ENCODE peak calls at places on chromosome 22, in four cellular contexts. O is HepG2, I is A549, P is K562. X is an unnamed sample.

GRCh38 chr22:45051946-45052345 is 42.1 kb upstream of the PHF21B start:
- DNase-seq in I (no peak), P (no peak), O (no peak), X (no peak)

GRCh38 chr22:35437038-35437437 is 37.1 kb downstream of the MCM5 start:
- DNase-seq in P (peak), I (peak), O (no peak), X (no peak)

GRCh38 chr22:37063436-37064420 is 12.2 kb downstream of the KCTD17 start:
- DNase-seq in O (no peak), I (no peak), P (no peak), X (no peak)

GRCh38 chr22:36156515-36157419 is 3.8 kb downstream of the APOL3 start:
- DNase-seq in O (peak), P (peak), I (no peak), X (peak)

GRCh38 chr22:22877523-22878210 is 9.9 kb upstream of the IGLL5 start:
- DNase-seq in I (peak), O (peak), P (no peak), X (peak)

GRCh38 chr22:28440517-28441366 is 238.9 kb downstream of the TTC28 start:
- DNase-seq in I (no peak), O (no peak), P (no peak), X (no peak)

GRCh38 chr22:23218053-23218866 is 38.0 kb downstream of the BCR start:
- DNase-seq in I (no peak), P (peak), O (no peak), X (no peak)

GRCh38 chr22:27443315-27443714 is 358.2 kb downstream of the MN1 start:
- DNase-seq in P (no peak), O (no peak), I (no peak), X (no peak)

GRCh38 chr22:50620861-50621490 is 7.0 kb downstream of the ARSA start:
- DNase-seq in O (peak), I (no peak), P (no peak), X (no peak)

GRCh38 chr22:30267382-30268302 is 991 bp upstream of the OSM start:
- DNase-seq in I (no peak), P (no peak), O (no peak), X (no peak)

GRCh38 chr22:35892192-35892591 is 136.4 kb downstream of the RBFOX2 start:
- DNase-seq in I (no peak), O (no peak), P (no peak), X (no peak)

GRCh38 chr22:38247713-38248112 is 25.1 kb downstream of the TMEM184B start:
- DNase-seq in O (no peak), P (no peak), I (no peak), X (no peak)

GRCh38 chr22:38248280-38248679 is 24.5 kb downstream of the TMEM184B start:
- DNase-seq in I (no peak), P (no peak), O (no peak), X (no peak)

GRCh38 chr22:38244106-38244505 is 28.7 kb downstream of the TMEM184B start:
- DNase-seq in I (no peak), P (no peak), O (no peak), X (no peak)

GRCh38 chr22:38246692-38247091 is 26.1 kb downstream of the TMEM184B start:
- DNase-seq in O (no peak), P (no peak), I (no peak), X (no peak)

DNA sequence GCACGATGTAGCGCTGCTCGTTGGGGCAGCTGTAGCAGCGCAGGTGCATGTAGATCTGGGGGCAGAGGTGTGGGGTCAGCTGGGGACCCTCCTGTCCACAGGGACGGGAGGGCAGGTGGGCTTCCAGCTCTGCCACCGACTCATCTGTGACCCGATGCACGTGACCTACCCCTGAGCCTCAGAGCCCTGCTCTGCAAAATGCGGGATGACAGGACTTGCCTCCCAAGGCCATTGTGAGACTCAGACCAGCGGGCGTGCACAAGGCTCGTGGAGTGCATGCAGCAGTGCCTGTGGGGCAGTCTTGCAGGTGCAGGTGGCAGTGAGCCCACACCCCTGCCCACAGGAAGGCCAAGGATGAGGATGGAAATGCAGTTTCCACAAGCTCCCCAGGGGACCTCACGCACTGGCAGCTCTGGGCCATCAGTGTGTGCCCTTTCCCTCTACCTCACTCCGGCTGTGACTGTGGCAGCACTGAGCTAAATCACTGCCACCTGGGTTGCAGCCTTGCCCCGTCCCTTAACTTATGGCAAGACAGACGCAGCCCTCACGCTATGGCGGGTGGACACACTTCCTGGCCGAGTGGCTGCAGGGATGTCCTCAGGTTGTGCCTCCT is 26.7 kb downstream of the TMEM184B start:
- DNase-seq in I (no peak), P (no peak), O (no peak), X (no peak)
- TF ChIP-seq HMGXB4 in I (no peak), P (no peak), O (no peak), X (no peak)

GRCh38 chr22:20000246-20001081 is 16.2 kb downstream of the ARVCF start:
- DNase-seq in O (peak), I (no peak), P (no peak), X (no peak)

GRCh38 chr22:20001082-20001638 is 15.5 kb downstream of the ARVCF start:
- DNase-seq in I (no peak), P (no peak), O (no peak), X (no peak)

GRCh38 chr22:19997561-19998231 is 18.9 kb downstream of the ARVCF start:
- DNase-seq in P (no peak), I (no peak), O (no peak), X (no peak)

GRCh38 chr22:19998232-19998951 is 18.2 kb downstream of the ARVCF start:
- DNase-seq in P (no peak), I (no peak), O (no peak), X (no peak)

GRCh38 chr22:19998991-19999820 is 17.4 kb downstream of the ARVCF start:
- DNase-seq in O (no peak), I (no peak), P (peak), X (no peak)
- TF ChIP-seq ESRRA in O (no peak), I (no peak), P (no peak), X (no peak)

DNA sequence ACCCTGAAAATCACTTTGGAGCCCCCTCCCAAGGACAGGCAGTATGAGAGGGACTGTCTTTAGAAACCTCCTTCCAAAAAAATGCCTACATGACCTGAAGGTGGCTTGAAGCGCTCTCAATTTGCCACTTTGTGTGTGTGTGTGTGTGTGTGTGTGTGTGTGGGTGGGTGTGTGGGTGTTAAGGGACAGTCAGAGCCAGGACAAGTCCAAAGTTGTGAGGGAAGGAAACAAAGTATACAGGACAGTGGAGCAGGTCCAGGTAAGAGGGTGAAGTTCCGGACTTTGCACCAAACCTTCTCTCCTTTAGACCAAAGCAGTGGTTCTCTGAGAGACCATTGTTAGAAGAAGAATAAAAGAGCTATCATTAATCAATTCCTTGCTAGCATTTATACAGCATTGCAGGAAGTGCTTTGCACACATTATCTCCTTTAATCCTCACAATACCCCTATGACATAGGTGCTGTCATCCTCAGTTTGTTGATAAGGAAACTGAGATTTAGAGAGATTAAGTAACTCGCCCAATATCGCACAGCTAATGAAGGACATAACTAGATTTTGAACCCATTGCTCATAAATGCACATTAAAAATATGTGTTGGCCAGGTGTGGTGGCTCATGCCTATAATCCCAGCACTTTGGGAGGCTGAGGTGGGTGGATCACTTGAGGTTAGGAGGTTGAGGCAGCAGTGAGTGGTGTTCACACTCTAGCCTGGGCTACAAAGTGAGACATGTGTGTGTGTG is 12.4 kb upstream of the SLC5A1 start:
- DNase-seq in I (no peak), O (no peak), P (no peak), X (no peak)
- TF ChIP-seq HMGXB4 in I (no peak), O (no peak), P (no peak), X (no peak)

GRCh38 chr22:43505423-43505822 is 93.6 kb downstream of the MPPED1 start:
- DNase-seq in I (no peak), P (no peak), O (no peak), X (no peak)

GRCh38 chr22:43507235-43507634 is 95.4 kb downstream of the MPPED1 start:
- DNase-seq in I (no peak), P (no peak), O (no peak), X (no peak)

GRCh38 chr22:43504666-43505261 is 93.0 kb downstream of the MPPED1 start:
- DNase-seq in I (no peak), P (no peak), O (no peak), X (no peak)

GRCh38 chr22:43506487-43506886 is 94.7 kb downstream of the MPPED1 start:
- DNase-seq in P (no peak), I (no peak), O (no peak), X (no peak)

GRCh38 chr22:43505896-43506295 is 94.1 kb downstream of the MPPED1 start:
- DNase-seq in P (no peak), I (no peak), O (no peak), X (no peak)
- TF ChIP-seq ESRRA in P (no peak), I (no peak), O (no peak), X (no peak)

GRCh38 chr22:46233231-46233630 is 16.9 kb downstream of the CDPF1 start:
- DNase-seq in I (no peak), P (no peak), O (no peak), X (no peak)
- TF ChIP-seq HMGXB4 in I (no peak), P (no peak), O (no peak), X (no peak)

GRCh38 chr22:25120093-25120561 is 79.5 kb upstream of the CRYBB3 start:
- DNase-seq in O (peak), I (no peak), P (no peak), X (no peak)
- TF ChIP-seq ESRRA in O (no peak), I (no peak), P (no peak), X (no peak)

GRCh38 chr22:39926175-39927152 is 25.6 kb downstream of the GRAP2 start:
- DNase-seq in P (no peak), I (no peak), O (no peak), X (no peak)

GRCh38 chr22:39927544-39927943 is 26.7 kb downstream of the GRAP2 start:
- DNase-seq in I (no peak), O (peak), P (peak), X (peak)

GRCh38 chr22:39923689-39924088 is 22.8 kb downstream of the GRAP2 start:
- DNase-seq in P (no peak), I (no peak), O (no peak), X (no peak)

GRCh38 chr22:39925273-39925672 is 24.4 kb downstream of the GRAP2 start:
- DNase-seq in P (no peak), O (no peak), I (no peak), X (no peak)

GRCh38 chr22:39924286-39924685 is 23.4 kb downstream of the GRAP2 start:
- DNase-seq in P (no peak), I (no peak), O (no peak), X (no peak)
- TF ChIP-seq HMGXB4 in P (no peak), I (no peak), O (no peak), X (no peak)

GRCh38 chr22:17087176-17088131 is 2.7 kb downstream of the IL17RA start:
- DNase-seq in P (no peak), O (no peak), I (no peak), X (no peak)

GRCh38 chr22:17084554-17085276 is at the start of gene IL17RA:
- DNase-seq in O (peak), P (peak), I (peak), X (peak)

GRCh38 chr22:17085277-17086091 is 684 bp downstream of the IL17RA start:
- DNase-seq in P (peak), O (no peak), I (no peak), X (peak)

GRCh38 chr22:17086750-17087149 is 1.9 kb downstream of the IL17RA start:
- DNase-seq in I (no peak), P (no peak), O (no peak), X (no peak)

GRCh38 chr22:17086301-17086700 is 1.5 kb downstream of the IL17RA start:
- DNase-seq in O (no peak), P (no peak), I (no peak), X (no peak)
- TF ChIP-seq ESRRA in O (no peak), P (no peak), I (no peak), X (no peak)

DNA sequence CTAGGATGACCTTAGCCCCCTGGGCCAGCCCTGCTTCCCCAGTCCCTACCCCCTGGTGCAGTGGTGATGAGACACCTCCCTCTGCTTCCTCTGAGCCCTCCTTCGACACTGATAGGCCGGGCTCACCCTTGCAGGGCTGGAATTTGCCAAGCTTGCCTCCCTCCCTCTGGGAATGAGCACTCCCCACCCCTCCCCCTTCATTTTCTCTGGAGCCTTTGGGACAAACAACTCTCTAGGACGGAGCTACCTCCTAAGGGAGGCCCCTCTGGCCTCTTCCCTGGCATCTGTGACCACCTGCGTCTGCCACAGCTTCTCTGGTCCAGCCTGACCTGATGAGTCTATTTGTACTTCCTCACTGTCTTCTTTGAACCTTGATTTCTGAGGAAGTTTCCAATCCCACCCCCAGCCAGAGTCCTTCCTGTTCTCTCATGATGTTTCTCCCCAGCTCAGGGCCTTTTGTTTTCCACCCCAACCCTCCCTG is 53.3 kb upstream of the ADA2 start:
- DNase-seq in I (no peak), O (no peak), P (no peak), X (peak)
- TF ChIP-seq HMGXB4 in I (no peak), O (no peak), P (no peak), X (no peak)

GRCh38 chr22:20400606-20401375 is 6.8 kb downstream of the ZNF74 start:
- DNase-seq in O (no peak), I (no peak), P (peak), X (no peak)
- TF ChIP-seq ESRRA in O (no peak), I (no peak), P (no peak), X (no peak)